ENCODE peak calls at places on chromosomes 3 and 15, in seven cellular contexts. N is EL, G is progenitor cell of endocrine pancreas, F is fibroblast of mammary gland, P is Caki2, M is GM12865, L is H54. U is an unnamed sample.
A peak's percentile ranks its signal among the peaks of the same experiment; 100 is the strongest.

GRCh38 chr3:52645549-52645948 is 40.2 kb downstream of the PBRM1 start:
- DNase-seq in L (no peak), N (no peak), P (no peak), M (no peak), F (no peak), G (no peak), U (no peak)

GRCh38 chr15:70826634-70827033 is 27.3 kb downstream of the LARP6 start:
- DNase-seq in L (peak; percentile 53), G (no peak), M (no peak), N (peak; percentile 89), F (peak; percentile 88), P (no peak), U (peak; percentile 80)

GRCh38 chr3:59563966-59564365 is 514.1 kb upstream of the CFAP20DC start:
- DNase-seq in F (peak; percentile 23), M (no peak), G (no peak), L (no peak), P (no peak), N (no peak), U (no peak)

GRCh38 chr3:108623504-108623903 is 34.0 kb downstream of the DZIP3 start:
- DNase-seq in F (peak; percentile 6), L (no peak), P (no peak), G (no peak), N (peak; percentile 3), M (no peak), U (no peak)

GRCh38 chr3:194976813-194977322 is 291.2 kb downstream of the FAM43A start:
- DNase-seq in M (no peak), N (peak; percentile 15), P (no peak), L (no peak), F (no peak), G (no peak), U (no peak)

GRCh38 chr15:79844221-79844620 is 52.6 kb downstream of the MTHFS start:
- DNase-seq in L (no peak), G (no peak), N (no peak), F (peak; percentile 14), M (no peak), P (no peak), U (no peak)

GRCh38 chr3:50687127-50687751 is 12.5 kb downstream of the DOCK3 start:
- DNase-seq in F (no peak), G (no peak), P (no peak), M (no peak), N (no peak), L (no peak), U (no peak)

GRCh38 chr3:94522488-94522887 is 459.6 kb downstream of the NSUN3 start:
- DNase-seq in L (no peak), M (no peak), G (no peak), P (no peak), F (no peak), N (no peak), U (no peak)

GRCh38 chr3:102192575-102192974 is 242.2 kb upstream of the ZPLD1 start:
- DNase-seq in L (no peak), F (no peak), G (no peak), M (no peak), N (no peak), P (no peak), U (no peak)

GRCh38 chr3:24046214-24046613 is 101.1 kb downstream of the NR1D2 start:
- DNase-seq in L (no peak), N (no peak), P (peak; percentile 16), M (no peak), F (no peak), G (no peak), U (no peak)

GRCh38 chr15:88131937-88132336 is 124.6 kb downstream of the NTRK3 start:
- DNase-seq in M (no peak), L (no peak), G (no peak), F (no peak), P (no peak), N (no peak), U (no peak)

GRCh38 chr15:65083262-65083701 is 6.7 kb downstream of the KBTBD13 start:
- DNase-seq in P (peak; percentile 37), M (no peak), L (no peak), F (peak; percentile 26), G (no peak), N (no peak), U (no peak)

GRCh38 chr15:90306560-90306959 is 41.1 kb downstream of the NGRN start:
- DNase-seq in F (no peak), P (no peak), M (peak; percentile 71), L (no peak), N (no peak), G (no peak), U (peak; percentile 23)

GRCh38 chr3:181239456-181239855 is 249.9 kb upstream of the DNAJC19 start:
- DNase-seq in P (no peak), N (no peak), M (no peak), F (no peak), G (no peak), L (no peak), U (no peak)

U was measured in suprapubic skin.